ENCODE peak calls at places on chromosomes 6 and 20, in six cellular contexts. N, Z, Y, S, A and W are unnamed samples.

GRCh38 chr20:62496525-62497218 is 20.9 kb upstream of the GATA5 start:
- DNase-seq in N (peak), Z (no peak), Y (peak), S (no peak), A (no peak), W (peak)

GRCh38 chr20:31605902-31606677 is 1.0 kb downstream of the ID1 start:
- DNase-seq in N (no peak), Z (no peak), Y (peak), S (no peak), A (peak), W (peak)

GRCh38 chr6:158812611-158813010 is 6.6 kb downstream of the EZR start:
- DNase-seq in N (no peak), Z (no peak), Y (no peak), S (no peak), A (no peak), W (no peak)

GRCh38 chr6:157954150-157955117 is 27.2 kb upstream of the SYNJ2 start:
- DNase-seq in N (no peak), Z (no peak), Y (no peak), S (no peak), A (peak), W (no peak)

GRCh38 chr6:49462599-49462926 is 490 bp downstream of the MMUT start:
- DNase-seq in N (no peak), Z (no peak), Y (no peak), S (no peak), A (no peak), W (peak)

GRCh38 chr20:50582591-50583234 is 72.5 kb downstream of the PTPN1 start:
- DNase-seq in N (no peak), Z (no peak), Y (no peak), S (no peak), A (no peak), W (no peak)

GRCh38 chr20:45405566-45406259 is 2.4 kb upstream of the DBNDD2 start:
- DNase-seq in N (peak), Z (no peak), Y (peak), S (no peak), A (no peak), W (peak)

GRCh38 chr20:57185188-57185743 is 81.2 kb downstream of the BMP7 start:
- DNase-seq in N (no peak), Z (no peak), Y (no peak), S (no peak), A (no peak), W (no peak)

GRCh38 chr6:150720774-150721233 is 121.1 kb downstream of the PLEKHG1 start:
- DNase-seq in N (no peak), Z (peak), Y (no peak), S (no peak), A (no peak), W (no peak)

GRCh38 chr6:65071480-65071879 is 635.5 kb downstream of the EYS start:
- DNase-seq in N (no peak), Z (no peak), Y (no peak), S (no peak), A (no peak), W (no peak)

GRCh38 chr6:65072500-65072899 is 634.5 kb downstream of the EYS start:
- DNase-seq in N (no peak), Z (no peak), Y (no peak), S (no peak), A (no peak), W (no peak)

GRCh38 chr6:65075705-65076104 is 631.3 kb downstream of the EYS start:
- DNase-seq in N (no peak), Z (no peak), Y (no peak), S (no peak), A (no peak), W (no peak)
- TF ChIP-seq EP300 in N (no peak), Z (no peak), Y (no peak), S (no peak), A (no peak), W (no peak)

GRCh38 chr6:35368038-35368887 is 25.9 kb downstream of the PPARD start:
- DNase-seq in N (no peak), Z (no peak), Y (no peak), S (peak), A (peak), W (peak)
- TF ChIP-seq RAD21 in N (no peak), Z (no peak), Y (no peak), S (no peak), A (no peak), W (no peak)

GRCh38 chr6:12291083-12291784 is 1.1 kb downstream of the EDN1 start:
- DNase-seq in N (no peak), Z (no peak), Y (peak), S (peak), A (no peak), W (no peak)

GRCh38 chr6:12291785-12292604 is 1.8 kb downstream of the EDN1 start:
- DNase-seq in N (peak), Z (no peak), Y (peak), S (peak), A (peak), W (no peak)

GRCh38 chr6:12293931-12294800 is 4.0 kb downstream of the EDN1 start:
- DNase-seq in N (no peak), Z (no peak), Y (no peak), S (no peak), A (no peak), W (no peak)

GRCh38 chr6:12294851-12295536 is 4.8 kb downstream of the EDN1 start:
- DNase-seq in N (no peak), Z (no peak), Y (no peak), S (no peak), A (no peak), W (no peak)

DNA sequence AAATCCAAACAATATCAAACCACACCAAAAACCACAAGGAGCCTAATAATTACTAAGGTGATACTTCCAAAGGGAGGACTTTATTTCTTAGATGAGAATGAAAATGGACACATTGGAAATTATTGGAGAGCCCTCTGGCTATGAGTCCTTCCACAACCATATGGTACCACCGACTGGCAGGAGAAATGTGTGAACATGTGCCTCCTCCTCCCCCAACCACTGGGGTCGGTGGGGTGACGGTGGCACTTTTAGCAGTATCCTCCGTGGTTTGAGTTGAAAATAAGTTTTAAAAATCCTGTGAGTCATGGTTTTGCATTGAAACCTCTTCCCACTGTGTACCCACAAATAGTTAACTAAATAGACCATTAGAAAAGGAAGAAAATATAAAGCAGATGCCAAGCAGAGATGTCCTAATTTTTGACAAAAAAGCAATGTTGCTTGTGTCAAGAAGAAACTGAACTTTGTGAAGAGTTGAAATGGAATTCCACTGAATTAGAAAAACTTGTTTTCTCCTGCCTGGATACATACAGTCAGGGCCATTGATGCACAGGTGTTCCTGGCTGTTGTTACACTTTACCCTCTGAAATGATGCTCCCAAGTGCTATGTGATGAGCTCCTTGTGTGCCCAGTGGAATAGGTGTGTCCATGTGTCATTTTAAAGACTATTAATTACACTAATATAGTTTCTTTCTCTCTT is 3.2 kb downstream of the EDN1 start:
- DNase-seq in N (no peak), Z (no peak), Y (no peak), S (no peak), A (no peak), W (no peak)
- TF ChIP-seq EP300 in N (no peak), Z (no peak), Y (no peak), S (no peak), A (no peak), W (no peak)

GRCh38 chr6:39808934-39809333 is 16.8 kb downstream of the DAAM2 start:
- DNase-seq in N (no peak), Z (no peak), Y (no peak), S (no peak), A (no peak), W (no peak)
- TF ChIP-seq RAD21 in N (no peak), Z (no peak), Y (no peak), S (no peak), A (no peak), W (no peak)

GRCh38 chr6:134293659-134294161 is 24.2 kb downstream of the SGK1 start:
- DNase-seq in N (no peak), Z (no peak), Y (peak), S (no peak), A (no peak), W (peak)

GRCh38 chr6:134291156-134291555 is 26.8 kb downstream of the SGK1 start:
- DNase-seq in N (no peak), Z (no peak), Y (no peak), S (no peak), A (no peak), W (no peak)

GRCh38 chr6:134296762-134297161 is 21.1 kb downstream of the SGK1 start:
- DNase-seq in N (no peak), Z (no peak), Y (no peak), S (no peak), A (no peak), W (no peak)

GRCh38 chr6:134299236-134299635 is 18.7 kb downstream of the SGK1 start:
- DNase-seq in N (no peak), Z (no peak), Y (no peak), S (peak), A (peak), W (no peak)

DNA sequence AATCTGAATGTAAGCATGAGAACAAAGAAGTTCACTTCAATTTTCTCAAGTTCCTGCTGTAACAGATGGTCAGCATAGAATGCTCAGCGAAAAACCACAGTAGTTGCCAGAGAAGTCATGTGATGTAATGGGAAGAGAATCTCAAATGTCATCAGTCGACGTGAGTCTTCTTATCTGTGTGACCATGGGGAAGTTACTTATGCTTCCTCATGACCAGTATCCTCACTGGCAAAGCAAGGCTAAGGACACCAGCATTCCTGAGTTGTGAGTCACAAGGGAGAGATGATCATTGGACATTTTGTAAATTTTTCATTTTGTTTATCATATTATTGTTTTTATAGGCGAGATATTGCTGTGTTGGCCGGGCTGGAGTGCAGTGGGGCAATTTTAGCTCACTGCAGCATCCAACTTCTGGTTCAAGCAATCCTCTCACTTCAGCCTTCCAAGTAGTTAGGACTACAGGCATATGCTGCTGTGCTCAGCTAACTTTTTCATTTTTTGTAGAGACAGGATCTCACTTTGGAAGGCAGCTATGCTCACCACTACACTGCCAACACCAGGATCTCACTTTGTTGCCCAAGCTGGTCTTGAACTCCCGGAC is 21.9 kb downstream of the SGK1 start:
- DNase-seq in N (no peak), Z (no peak), Y (no peak), S (peak), A (peak), W (peak)
- TF ChIP-seq EP300 in N (no peak), Z (no peak), Y (peak), S (peak), A (no peak), W (peak)

DNA sequence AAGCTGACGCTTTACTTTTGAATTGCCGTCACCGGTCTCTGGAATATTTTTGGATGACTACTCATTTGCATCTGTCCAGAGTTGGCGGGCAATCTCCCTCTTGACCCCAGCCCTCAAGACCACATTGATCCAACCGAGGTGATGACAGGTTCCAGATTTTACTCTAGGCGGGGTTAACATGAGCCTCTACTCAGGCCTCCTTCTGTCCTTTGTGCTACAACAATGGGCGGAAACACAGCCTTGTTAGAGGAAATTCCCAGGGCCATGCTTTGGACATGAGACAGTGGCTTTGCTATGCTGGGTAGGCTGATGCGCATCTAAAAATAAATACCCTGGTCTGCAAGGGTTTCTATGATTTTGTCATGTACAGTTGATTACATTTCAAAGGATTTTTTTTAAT is 27.0 kb upstream of the ADGRF5 start:
- DNase-seq in N (no peak), Z (no peak), Y (no peak), S (no peak), A (no peak), W (no peak)
- TF ChIP-seq RAD21 in N (no peak), Z (no peak), Y (no peak), S (no peak), A (no peak), W (no peak)